ENCODE peak calls at places on chromosomes 1 and 21, in eight cellular contexts. J is effector memory CD4-positive, alpha-beta T cell; L is frontal cortex; Q is WTC11; V is activated CD8-positive, alpha-beta T cell treated with anti-CD3 and anti-CD28 coated beads for 36 hours; F is stimulated activated CD4-positive, alpha-beta T cell treated with anti-CD3 and anti-CD28 coated beads, Interleukin-15, amount 100 ng/mL, for 1 hour; O is stimulated activated CD8-positive, alpha-beta memory T cell treated with anti-CD3 and anti-CD28 coated beads, Interleukin-15, amount 100 ng/mL, for 24 hours; E is choroid plexus epithelial cell. M is an unnamed sample.

GRCh38 chr1:28921286-28921869 is 7.0 kb downstream of the EPB41 start:
- DNase-seq in F (no peak), E (peak), L (no peak), Q (no peak), V (no peak), J (no peak), O (no peak), M (no peak)

GRCh38 chr1:58927026-58927721 is 143.3 kb upstream of the JUN start:
- DNase-seq in V (no peak), O (no peak), Q (no peak), J (no peak), E (no peak), L (no peak), F (no peak), M (no peak)

GRCh38 chr1:239538244-239538988 is 152.0 kb downstream of the CHRM3 start:
- DNase-seq in J (no peak), E (no peak), V (no peak), F (no peak), L (no peak), O (no peak), Q (no peak), M (no peak)

GRCh38 chr1:42815938-42816599 is 853 bp upstream of the ERMAP start:
- DNase-seq in O (no peak), E (peak), Q (no peak), J (no peak), F (no peak), L (no peak), V (peak), M (no peak)

GRCh38 chr1:62433861-62434611 is 2.8 kb upstream of the USP1 start:
- DNase-seq in E (peak), J (no peak), L (no peak), O (no peak), V (no peak), Q (no peak), F (no peak), M (no peak)

GRCh38 chr1:192904438-192904895 is 95.6 kb downstream of the RGS2 start:
- DNase-seq in L (no peak), V (peak), J (no peak), O (no peak), F (no peak), E (peak), Q (no peak), M (no peak)

GRCh38 chr1:101257500-101258325 is 20.9 kb downstream of the S1PR1 start:
- DNase-seq in L (no peak), O (no peak), F (no peak), V (peak), Q (no peak), J (no peak), E (no peak), M (peak)

GRCh38 chr1:44421374-44422028 is 16.4 kb downstream of the RNF220 start:
- DNase-seq in Q (no peak), F (no peak), O (no peak), L (no peak), V (no peak), E (no peak), J (no peak), M (no peak)

GRCh38 chr1:208681878-208682663 is 437.9 kb upstream of the PLXNA2 start:
- DNase-seq in V (no peak), Q (no peak), F (no peak), J (no peak), L (no peak), O (no peak), E (no peak), M (no peak)

GRCh38 chr1:203590559-203590958 is 36.1 kb upstream of the ATP2B4 start:
- DNase-seq in F (no peak), O (no peak), L (no peak), Q (no peak), J (no peak), V (no peak), E (no peak), M (no peak)

GRCh38 chr1:36717431-36717830 is 234.7 kb upstream of the CSF3R start:
- DNase-seq in F (no peak), L (no peak), E (no peak), Q (no peak), J (no peak), O (no peak), V (no peak), M (no peak)

GRCh38 chr1:165383067-165383466 is 26.6 kb upstream of the LMX1A start:
- DNase-seq in F (no peak), J (no peak), E (peak), L (no peak), V (no peak), Q (no peak), O (no peak), M (no peak)

GRCh38 chr1:156517746-156518145 is 17.2 kb upstream of the MEF2D start:
- DNase-seq in V (no peak), F (no peak), L (no peak), Q (no peak), E (no peak), J (no peak), O (no peak), M (no peak)

GRCh38 chr21:42242611-42243010 is 23.7 kb downstream of the ABCG1 start:
- DNase-seq in E (no peak), V (no peak), F (no peak), O (no peak), L (no peak), Q (no peak), J (no peak), M (no peak)

GRCh38 chr1:36406440-36406839 is 8.7 kb upstream of the LSM10 start:
- DNase-seq in V (no peak), L (no peak), J (no peak), O (no peak), Q (no peak), F (no peak), E (no peak), M (no peak)

GRCh38 chr21:45895778-45896370 is 85.7 kb upstream of the COL6A1 start:
- DNase-seq in L (no peak), O (no peak), F (no peak), J (no peak), Q (no peak), V (no peak), E (no peak), M (no peak)

GRCh38 chr1:77925536-77925935 is 37.1 kb downstream of the NEXN start:
- DNase-seq in V (no peak), Q (no peak), E (peak), J (no peak), F (no peak), L (no peak), O (no peak), M (no peak)

GRCh38 chr1:30353637-30354036 is 369.7 kb downstream of the MATN1 start:
- DNase-seq in F (no peak), J (no peak), V (no peak), L (no peak), O (no peak), E (peak), Q (no peak), M (no peak)

GRCh38 chr1:155463865-155464264 is 98.7 kb downstream of the ASH1L start:
- DNase-seq in O (no peak), Q (no peak), F (no peak), L (no peak), J (no peak), E (peak), V (no peak), M (no peak)

GRCh38 chr1:3548156-3548893 is 63.0 kb downstream of the MEGF6 start:
- DNase-seq in F (no peak), E (peak), J (no peak), V (no peak), Q (peak), L (no peak), O (no peak), M (no peak)

GRCh38 chr1:203776636-203777035 is 11.7 kb downstream of the LAX1 start:
- DNase-seq in L (peak), O (no peak), E (no peak), Q (no peak), J (no peak), V (no peak), F (no peak), M (no peak)